ENCODE peak calls at places on chromosomes 7 and 10, in ten cellular contexts. V is naive thymus-derived CD4-positive, alpha-beta T cell; G is testis; C is PC-3; O is fibroblast of lung; K is lower lobe of right lung; Z is iPS DF 6.9; U is DND-41; M is right cardiac atrium; L is CD8-positive, alpha-beta T cell. P is an unnamed sample. For H3K4me1, the result is how much of the 10 kb centered on the place peaks cover.

GRCh38 chr7:130893441-130893894 is 159.5 kb upstream of the KLF14 start:
- DNase-seq in V (no peak), G (no peak), C (no peak), O (peak), K (no peak), Z (no peak), U (no peak), M (no peak), L (no peak), P (no peak)

GRCh38 chr7:123372368-123372767 is 162.0 kb downstream of the IQUB start:
- DNase-seq in V (no peak), G (no peak), C (no peak), O (no peak), K (no peak), Z (no peak), U (no peak), M (no peak), L (no peak), P (no peak)

GRCh38 chr10:82150123-82150900 is 275.3 kb downstream of the NRG3 start:
- DNase-seq in V (no peak), G (peak), C (no peak), O (no peak), K (peak), Z (peak), U (peak), M (peak), L (no peak), P (no peak)

GRCh38 chr10:11444148-11444516 is 167.3 kb downstream of the USP6NL start:
- DNase-seq in V (no peak), G (no peak), C (no peak), O (no peak), K (no peak), Z (no peak), U (no peak), M (no peak), L (no peak), P (no peak)

GRCh38 chr7:99984593-99984992 is 8.8 kb upstream of the AZGP1 start:
- DNase-seq in V (no peak), G (no peak), C (no peak), O (no peak), K (no peak), Z (no peak), U (no peak), M (no peak), L (no peak), P (no peak)

GRCh38 chr7:121510302-121510701 is 114.2 kb upstream of the FAM3C start:
- DNase-seq in V (peak), G (no peak), C (no peak), O (no peak), K (no peak), Z (no peak), U (no peak), M (no peak), L (no peak), P (no peak)

GRCh38 chr7:137006293-137006692 is 137.8 kb downstream of the CHRM2 start:
- DNase-seq in V (no peak), G (no peak), C (peak), O (peak), K (no peak), Z (no peak), U (no peak), M (no peak), L (no peak), P (no peak)

GRCh38 chr7:42460948-42461347 is 223.9 kb upstream of the GLI3 start:
- DNase-seq in V (no peak), G (no peak), C (no peak), O (no peak), K (no peak), Z (no peak), U (no peak), M (no peak), L (no peak), P (no peak)

GRCh38 chr10:60511823-60512222 is 122.1 kb upstream of the ANK3 start:
- DNase-seq in V (no peak), G (peak), C (no peak), O (no peak), K (no peak), Z (no peak), U (no peak), M (no peak), L (no peak), P (no peak)

GRCh38 chr7:142785841-142786250 is 15.1 kb downstream of the PRSS2 start:
- DNase-seq in V (peak), G (no peak), C (no peak), O (no peak), K (no peak), Z (no peak), U (no peak), M (no peak), L (peak), P (no peak)

GRCh38 chr10:20004087-20004523 is 187.9 kb downstream of the PLXDC2 start:
- DNase-seq in V (no peak), G (peak), C (no peak), O (peak), K (peak), Z (no peak), U (no peak), M (peak), L (no peak), P (peak)

GRCh38 chr10:1698185-1698584 is 39.1 kb downstream of the ADARB2 start:
- DNase-seq in V (no peak), G (no peak), C (no peak), O (no peak), K (no peak), Z (no peak), U (peak), M (no peak), L (no peak), P (no peak)
- H3K4me1 ChIP-seq in V (under half), G (under half), C (under half), O (under half), K (under half), Z (under half), U (under half), M (under half), L (under half), P (under half)

GRCh38 chr10:43341450-43341849 is 30.0 kb upstream of the FXYD4 start:
- DNase-seq in V (no peak), G (no peak), C (no peak), O (no peak), K (no peak), Z (no peak), U (no peak), M (no peak), L (no peak), P (no peak)

GRCh38 chr10:43340619-43341018 is 30.8 kb upstream of the FXYD4 start:
- DNase-seq in V (no peak), G (no peak), C (peak), O (no peak), K (peak), Z (no peak), U (no peak), M (no peak), L (no peak), P (no peak)

GRCh38 chr10:43339136-43339535 is 32.3 kb upstream of the FXYD4 start:
- DNase-seq in V (no peak), G (no peak), C (no peak), O (no peak), K (no peak), Z (no peak), U (no peak), M (no peak), L (no peak), P (no peak)

GRCh38 chr10:43338117-43338516 is 33.3 kb upstream of the FXYD4 start:
- DNase-seq in V (no peak), G (no peak), C (no peak), O (no peak), K (no peak), Z (no peak), U (no peak), M (no peak), L (no peak), P (no peak)

DNA sequence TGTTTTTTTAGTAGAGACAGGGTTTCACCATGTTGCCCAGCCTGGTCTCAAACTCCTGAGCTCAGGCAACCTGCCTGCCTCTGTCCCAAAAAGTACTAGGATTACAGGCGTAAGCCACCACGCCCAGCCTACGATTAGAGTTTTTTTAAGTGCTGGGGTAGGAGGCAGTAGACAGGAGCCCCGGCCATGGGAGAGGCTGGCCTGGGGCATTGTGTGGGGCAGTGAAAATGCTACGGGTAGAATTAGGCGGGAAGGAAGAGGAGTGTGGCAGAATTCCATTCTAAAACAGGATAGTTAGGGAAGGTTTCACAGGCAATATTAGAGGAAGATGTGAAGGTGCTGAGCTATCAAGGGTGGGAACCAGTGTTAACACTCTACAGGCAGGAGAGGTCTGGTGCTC is 31.3 kb upstream of the FXYD4 start:
- DNase-seq in V (no peak), G (no peak), C (no peak), O (no peak), K (no peak), Z (no peak), U (no peak), M (no peak), L (no peak), P (no peak)
- H3K27ac ChIP-seq in V (no peak), G (no peak), C (no peak), O (no peak), K (peak), Z (no peak), U (no peak), M (no peak), L (no peak), P (no peak)

DNA sequence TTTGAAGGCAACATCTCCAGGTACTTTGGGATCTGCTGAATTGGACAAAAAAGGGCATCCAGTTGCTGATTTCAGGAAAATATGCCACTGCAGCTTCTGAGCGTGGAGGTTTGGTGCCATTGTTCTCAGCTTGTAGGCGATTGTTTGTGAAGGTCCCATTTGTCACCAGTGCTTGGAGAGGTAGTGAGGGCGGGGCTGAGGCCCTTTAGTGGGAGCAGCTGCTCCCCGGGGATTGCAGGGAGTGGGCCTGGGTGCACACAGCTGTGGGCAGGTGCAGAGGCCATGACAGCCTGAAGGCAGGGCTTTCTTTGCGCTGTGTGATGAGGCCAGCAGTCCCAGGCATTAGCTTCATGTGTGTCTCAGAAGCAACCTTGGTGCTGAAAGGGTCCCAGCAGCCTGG is 3.9 kb downstream of the FAM20C start:
- DNase-seq in V (no peak), G (no peak), C (no peak), O (no peak), K (no peak), Z (no peak), U (no peak), M (no peak), L (no peak), P (no peak)
- H3K4me3 ChIP-seq in V (no peak), G (no peak), C (no peak), O (no peak), K (no peak), Z (no peak), U (no peak), M (no peak), L (no peak), P (no peak)

GRCh38 chr7:5634107-5634950 is 147.1 kb downstream of the RNF216 start:
- DNase-seq in V (no peak), G (peak), C (no peak), O (peak), K (no peak), Z (no peak), U (peak), M (peak), L (no peak), P (no peak)
- H3K4me1 ChIP-seq in V (under half), G (half or more), C (under half), O (half or more), K (half or more), Z (under half), U (under half), M (under half), L (under half), P (half or more)

GRCh38 chr7:134742688-134743350 is 36.6 kb upstream of the CALD1 start:
- DNase-seq in V (no peak), G (peak), C (no peak), O (peak), K (no peak), Z (no peak), U (no peak), M (peak), L (no peak), P (no peak)
- H3K27ac ChIP-seq in V (no peak), G (peak), C (no peak), O (peak), K (peak), Z (peak), U (no peak), M (peak), L (no peak), P (peak)

DNA sequence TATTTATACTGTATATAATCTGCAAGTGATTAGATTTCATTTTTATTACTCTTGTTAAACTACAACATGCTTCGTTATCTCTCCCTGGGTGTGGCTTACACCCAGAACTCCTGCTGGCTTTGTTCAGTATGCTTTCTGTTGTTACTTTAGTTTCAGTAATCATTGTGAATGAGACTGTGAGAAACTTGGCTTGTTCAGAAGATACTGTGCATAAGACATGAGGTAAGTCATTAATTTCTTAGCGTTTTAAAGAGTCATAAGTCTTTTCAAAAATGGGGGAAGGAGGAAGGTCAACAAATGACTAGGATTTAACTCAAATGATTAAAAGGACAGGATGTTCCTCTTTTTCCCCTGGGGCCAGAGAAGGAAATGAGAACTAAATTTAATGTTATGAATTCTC is 11.6 kb upstream of the ADD3 start:
- DNase-seq in V (no peak), G (peak), C (peak), O (no peak), K (no peak), Z (no peak), U (no peak), M (no peak), L (no peak), P (no peak)
- H3K4me3 ChIP-seq in V (no peak), G (peak), C (no peak), O (no peak), K (no peak), Z (no peak), U (no peak), M (no peak), L (no peak), P (no peak)